ENCODE peak calls at places on chromosomes 4 and X, in seven cellular contexts. Z is mesenchymal stem cell, J is astrocyte, B is H9, K is DND-41, P is fibroblast of lung, U is HCT116. O is an unnamed sample.

GRCh38 chr4:38185406-38185805 is 225.2 kb downstream of the PTTG2 start:
- DNase-seq in P (no peak), U (no peak), Z (no peak), B (no peak), J (no peak), K (no peak), O (no peak)

GRCh38 chrX:102934624-102935023 is 2.4 kb upstream of the RAB40AL start:
- DNase-seq in P (peak; percentile 30), U (no peak), K (peak; percentile 40), J (no peak), B (no peak), Z (peak; percentile 26), O (peak; percentile 16)

GRCh38 chr4:168787801-168788200 is 222.3 kb downstream of the CBR4 start:
- DNase-seq in Z (no peak), P (no peak), U (no peak), B (no peak), J (peak; percentile 92), K (no peak), O (no peak)

GRCh38 chr4:169604903-169605331 is 7.5 kb downstream of the NEK1 start:
- DNase-seq in P (no peak), B (no peak), K (no peak), U (no peak), J (no peak), Z (no peak), O (no peak)

GRCh38 chr4:166144607-166145006 is 271.6 kb downstream of the TLL1 start:
- DNase-seq in K (no peak), P (no peak), Z (no peak), U (no peak), B (no peak), J (no peak), O (no peak)

GRCh38 chrX:108224727-108225455 is 133.3 kb downstream of the ATG4A start:
- DNase-seq in B (peak; percentile 52), U (peak; percentile 10), K (no peak), Z (peak; percentile 39), J (peak; percentile 47), P (peak; percentile 61), O (peak; percentile 12)

GRCh38 chr4:931960-932712 is at the start of the genes GAK and TMEM175:
- DNase-seq in U (peak; percentile 91), K (peak; percentile 96), B (peak; percentile 96), Z (peak; percentile 94), J (peak; percentile 79), P (peak; percentile 94), O (peak; percentile 97)

GRCh38 chr4:173794662-173795061 is 264.6 kb upstream of the HAND2 start:
- DNase-seq in Z (peak; percentile 89), J (peak; percentile 30), B (no peak), K (no peak), P (peak; percentile 78), U (no peak), O (no peak)

GRCh38 chrX:1468250-1468772 is 15.6 kb upstream of the ASMTL start:
- DNase-seq in J (peak; percentile 35), Z (no peak), P (no peak), B (peak; percentile 25), U (no peak), K (peak; percentile 87), O (peak; percentile 96)

GRCh38 chrX:111352424-111352823 is 59.6 kb downstream of the DCX start:
- DNase-seq in K (no peak), U (no peak), Z (peak; percentile 80), B (no peak), J (peak; percentile 88), P (peak; percentile 38), O (no peak)

GRCh38 chr4:14334166-14334565 is 668.1 kb upstream of the CPEB2 start:
- DNase-seq in K (no peak), B (no peak), J (peak; percentile 29), Z (no peak), P (no peak), U (no peak), O (no peak)

GRCh38 chr4:69754926-69755580 is 5.4 kb downstream of the SULT1B1 start:
- DNase-seq in U (no peak), J (no peak), P (no peak), B (no peak), K (no peak), Z (no peak), O (no peak)

GRCh38 chr4:1003271-1004070 is 8.0 kb upstream of the FGFRL1 start:
- DNase-seq in K (no peak), J (no peak), B (no peak), P (no peak), Z (no peak), U (no peak), O (no peak)

GRCh38 chr4:98421106-98421505 is 159.9 kb downstream of the RAP1GDS1 start:
- DNase-seq in Z (peak; percentile 38), P (peak; percentile 38), K (no peak), J (peak; percentile 92), B (no peak), U (no peak), O (no peak)

GRCh38 chr4:54228064-54228527 is 997 bp upstream of the PDGFRA start:
- DNase-seq in J (peak; percentile 57), U (no peak), P (peak; percentile 82), Z (peak; percentile 89), K (no peak), B (peak; percentile 84), O (no peak)

GRCh38 chr4:139665690-139666529 is at the start of gene MGST2:
- DNase-seq in J (peak; percentile 80), U (no peak), B (peak; percentile 68), K (peak; percentile 59), Z (peak; percentile 93), P (peak; percentile 73), O (peak; percentile 58)

GRCh38 chr4:78645853-78646757 is 94.5 kb downstream of the ANXA3 start:
- DNase-seq in K (no peak), Z (peak; percentile 94), B (no peak), J (peak; percentile 94), U (no peak), P (peak; percentile 97), O (no peak)

GRCh38 chrX:9562851-9563250 is 98.0 kb downstream of the TBL1X start:
- DNase-seq in U (no peak), Z (peak; percentile 79), P (peak; percentile 87), J (peak; percentile 90), K (no peak), B (no peak), O (no peak)

GRCh38 chrX:42680651-42681050 is 97.3 kb downstream of the PPP1R2C start:
- DNase-seq in B (peak; percentile 53), Z (peak; percentile 16), U (no peak), P (peak; percentile 8), J (peak; percentile 12), K (no peak), O (peak; percentile 27)

GRCh38 chrX:42691196-42691595 is 86.8 kb downstream of the PPP1R2C start:
- DNase-seq in P (no peak), B (no peak), J (no peak), K (no peak), U (no peak), Z (no peak), O (no peak)

GRCh38 chrX:42686706-42687105 is 91.3 kb downstream of the PPP1R2C start:
- DNase-seq in J (no peak), U (no peak), B (no peak), P (no peak), Z (no peak), K (no peak), O (no peak)

GRCh38 chrX:42684062-42684461 is 93.9 kb downstream of the PPP1R2C start:
- DNase-seq in U (no peak), J (no peak), P (no peak), K (no peak), Z (no peak), B (no peak), O (no peak)

GRCh38 chrX:42686296-42686695 is 91.7 kb downstream of the PPP1R2C start:
- DNase-seq in K (no peak), U (no peak), J (no peak), Z (no peak), B (no peak), P (no peak), O (no peak)
- H2AFZ ChIP-seq in K (no peak overlapping the region), U (no peak overlapping the region), J (no peak overlapping the region), Z (no peak overlapping the region), B (no peak overlapping the region), P (no peak overlapping the region), O (no peak overlapping the region)

DNA sequence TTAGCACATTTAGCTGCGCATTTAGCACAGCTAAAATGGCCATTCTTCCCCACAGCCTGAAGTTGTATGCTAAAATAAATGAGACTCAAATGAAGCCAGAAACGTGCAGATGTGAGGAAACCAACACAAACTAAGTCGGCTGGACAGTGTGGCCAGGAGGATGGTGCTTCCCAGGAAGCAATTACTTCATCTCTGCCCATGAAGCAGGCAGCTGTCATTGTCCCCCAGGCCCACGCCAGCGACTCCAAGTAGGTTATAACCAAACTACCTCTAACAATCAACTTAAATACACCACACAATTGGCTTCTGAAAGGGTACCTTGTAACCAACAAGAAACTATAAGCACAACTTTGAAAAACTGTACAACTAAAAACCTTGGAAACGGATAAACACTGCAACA is 39.3 kb downstream of the AFAP1 start:
- DNase-seq in J (no peak), K (no peak), B (no peak), P (no peak), Z (peak; percentile 44), U (no peak), O (no peak)
- H3K27ac ChIP-seq in J (peak overlapping the region; percentile 92), K (no peak overlapping the region), B (no peak overlapping the region), P (no peak overlapping the region), Z (no peak overlapping the region), U (no peak overlapping the region), O (no peak overlapping the region)

GRCh38 chr4:32462944-32463343 is 1742.8 kb downstream of the PCDH7 start:
- DNase-seq in K (no peak), J (no peak), U (peak; percentile 27), P (peak; percentile 45), B (peak; percentile 32), Z (no peak), O (peak; percentile 52)
- H2AFZ ChIP-seq in K (no peak overlapping the region), J (no peak overlapping the region), U (peak overlapping the region; percentile 26), P (no peak overlapping the region), B (no peak overlapping the region), Z (no peak overlapping the region), O (peak overlapping the region; percentile 12)

GRCh38 chr4:85783900-85784299 is 308.9 kb downstream of the ARHGAP24 start:
- DNase-seq in J (no peak), B (no peak), K (no peak), Z (no peak), P (no peak), U (no peak), O (no peak)

GRCh38 chr4:85787133-85787532 is 312.2 kb downstream of the ARHGAP24 start:
- DNase-seq in J (peak; percentile 77), P (peak; percentile 94), K (no peak), B (no peak), U (no peak), Z (peak; percentile 89), O (no peak)

GRCh38 chr4:85783483-85783882 is 308.5 kb downstream of the ARHGAP24 start:
- DNase-seq in Z (peak; percentile 96), P (peak; percentile 86), J (peak; percentile 85), K (no peak), U (no peak), B (no peak), O (peak; percentile 27)

GRCh38 chr4:85784947-85785346 is 310.0 kb downstream of the ARHGAP24 start:
- DNase-seq in B (no peak), J (no peak), U (no peak), K (no peak), P (no peak), Z (no peak), O (no peak)

DNA sequence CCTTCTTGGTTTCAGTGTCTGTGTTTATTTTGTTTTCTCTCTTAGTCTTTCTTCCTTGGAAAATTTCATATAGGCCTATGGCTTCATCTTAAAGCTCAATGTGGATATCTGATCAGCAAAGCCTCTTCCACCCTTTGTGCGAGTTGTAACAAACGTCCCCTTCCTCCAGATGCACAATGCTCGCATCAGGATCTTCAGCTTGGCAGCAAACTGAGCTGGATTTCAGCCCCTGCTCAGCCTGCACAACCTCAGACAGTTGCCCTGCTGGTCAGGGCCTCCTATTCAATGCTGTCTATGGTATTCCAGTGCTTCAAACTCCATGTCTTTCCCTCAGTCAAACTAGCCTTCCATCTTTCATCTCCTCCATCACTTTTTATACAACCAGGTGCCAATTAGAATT is 309.4 kb downstream of the ARHGAP24 start:
- DNase-seq in B (no peak), K (no peak), J (no peak), U (no peak), P (no peak), Z (peak; percentile 50), O (no peak)
- H3K27ac ChIP-seq in B (no peak overlapping the region), K (no peak overlapping the region), J (peak overlapping the region; percentile 82), U (no peak overlapping the region), P (peak overlapping the region; percentile 42), Z (no peak overlapping the region), O (no peak overlapping the region)